ENCODE peak calls at places on chromosomes 7 and 10, in four cellular contexts. W, R, Z and Y are unnamed samples.

GRCh38 chr7:157234271-157234670 is 95.5 kb downstream of the UBE3C start:
- DNase-seq in R (no peak), W (no peak), Z (no peak), Y (no peak)

GRCh38 chr10:49183596-49184542 is 4.3 kb downstream of the TMEM273 start:
- DNase-seq in Z (no peak), W (no peak), R (peak; percentile 80), Y (no peak)

GRCh38 chr10:25294032-25294926 is 119.5 kb downstream of the GPR158 start:
- DNase-seq in W (peak; percentile 3), R (no peak), Z (no peak), Y (no peak)

GRCh38 chr10:271722-272121 is 136.5 kb downstream of the ZMYND11 start:
- DNase-seq in R (no peak), W (no peak), Z (no peak), Y (no peak)

GRCh38 chr7:129969881-129970446 is 17.2 kb upstream of the UBE2H start:
- DNase-seq in Z (no peak), W (no peak), R (no peak), Y (no peak)

GRCh38 chr10:97481071-97481470 is 17.2 kb downstream of the MMS19 start:
- DNase-seq in R (no peak), W (no peak), Z (no peak), Y (no peak)

GRCh38 chr7:151245360-151246160 is 2.9 kb downstream of the SMARCD3 start:
- DNase-seq in R (peak; percentile 93), W (no peak), Z (no peak), Y (peak; percentile 62)

GRCh38 chr10:114499630-114500190 is 95.4 kb upstream of the AFAP1L2 start:
- DNase-seq in Z (no peak), W (no peak), R (no peak), Y (no peak)

GRCh38 chr7:73983437-73984164 is 44.4 kb upstream of the ELN start:
- DNase-seq in W (no peak), R (no peak), Z (no peak), Y (no peak)

GRCh38 chr7:112009081-112009480 is 197.1 kb downstream of the DOCK4 start:
- DNase-seq in W (peak; percentile 43), R (no peak), Z (no peak), Y (no peak)

GRCh38 chr7:109663806-109664205 is 1094.1 kb downstream of the DNAJB9 start:
- DNase-seq in R (no peak), Z (no peak), W (no peak), Y (no peak)

GRCh38 chr7:76514926-76515325 is 4.6 kb downstream of the UPK3B start:
- DNase-seq in Z (no peak), W (no peak), R (no peak), Y (peak; percentile 1)

GRCh38 chr7:36881206-36881605 is 156.9 kb upstream of the AOAH start:
- DNase-seq in W (no peak), Z (no peak), R (no peak), Y (no peak)

GRCh38 chr7:21690717-21691116 is 147.9 kb downstream of the DNAH11 start:
- DNase-seq in R (no peak), W (no peak), Z (no peak), Y (peak; percentile 22)

GRCh38 chr7:129784437-129784782 is 168.3 kb downstream of the UBE2H start:
- DNase-seq in R (no peak), W (no peak), Z (no peak), Y (no peak)

GRCh38 chr10:115857856-115858255 is 415.1 kb downstream of the GFRA1 start:
- DNase-seq in R (no peak), Z (no peak), W (no peak), Y (no peak)

GRCh38 chr7:92778972-92779371 is 57.4 kb downstream of the CDK6 start:
- DNase-seq in W (no peak), Z (peak; percentile 34), R (no peak), Y (no peak)

GRCh38 chr7:151275813-151276577 is 27.5 kb upstream of the SMARCD3 start:
- DNase-seq in Z (no peak), R (no peak), W (no peak), Y (peak; percentile 16)

GRCh38 chr10:47384148-47384921 is at the start of gene ZNF488:
- DNase-seq in R (peak; percentile 98), W (peak; percentile 49), Z (no peak), Y (peak; percentile 88)

GRCh38 chr10:27908231-27908630 is 90.6 kb downstream of the ODAD2 start:
- DNase-seq in Z (no peak), W (peak; percentile 8), R (no peak), Y (no peak)

GRCh38 chr7:128738570-128739047 is 550 bp upstream of the CALU start:
- DNase-seq in R (peak; percentile 70), W (no peak), Z (no peak), Y (no peak)

GRCh38 chr7:82435769-82436168 is 7.8 kb downstream of the CACNA2D1 start:
- DNase-seq in Z (no peak), W (no peak), R (no peak), Y (no peak)

GRCh38 chr7:148588168-148588890 is 2.2 kb upstream of the C7orf33 start:
- DNase-seq in R (no peak), Z (no peak), W (no peak), Y (no peak)

GRCh38 chr10:88207121-88207546 is 343.7 kb downstream of the PTEN start:
- DNase-seq in R (no peak), W (no peak), Z (no peak), Y (no peak)

GRCh38 chr10:110279062-110279986 is 25.4 kb downstream of the SMNDC1 start:
- DNase-seq in W (peak; percentile 65), R (peak; percentile 28), Z (peak; percentile 28), Y (peak; percentile 79)

GRCh38 chr10:71287456-71287855 is 31.6 kb upstream of the SLC29A3 start:
- DNase-seq in W (no peak), Z (no peak), R (no peak), Y (no peak)

GRCh38 chr10:34280599-34281374 is 534.3 kb downstream of the PARD3 start:
- DNase-seq in W (peak; percentile 29), R (peak; percentile 8), Z (no peak), Y (peak; percentile 50)

GRCh38 chr10:128979405-128979804 is 487.6 kb upstream of the MGMT start:
- DNase-seq in Z (no peak), W (no peak), R (no peak), Y (no peak)

GRCh38 chr10:80537086-80537704 is 507 bp upstream of the SH2D4B start:
- DNase-seq in W (no peak), Z (no peak), R (no peak), Y (no peak)

GRCh38 chr10:113093188-113094113 is 143.4 kb downstream of the TCF7L2 start:
- DNase-seq in W (peak; percentile 88), Z (peak; percentile 8), R (no peak), Y (no peak)

GRCh38 chr7:48077438-48077837 is 11.6 kb upstream of the UPP1 start:
- DNase-seq in R (no peak), W (no peak), Z (no peak), Y (no peak)

GRCh38 chr7:140479739-140480084 is 407 bp upstream of the MKRN1 start:
- DNase-seq in Z (no peak), W (no peak), R (peak; percentile 34), Y (no peak)

GRCh38 chr7:116525298-116525912 is 569 bp downstream of the CAV1 start:
- DNase-seq in W (no peak), R (peak; percentile 56), Z (no peak), Y (peak; percentile 37)

GRCh38 chr10:17785276-17785935 is 23.7 kb upstream of the MRC1 start:
- DNase-seq in R (no peak), W (no peak), Z (no peak), Y (no peak)

GRCh38 chr10:123150986-123151738 is 3.0 kb upstream of the BUB3 start:
- DNase-seq in W (no peak), Z (no peak), R (no peak), Y (peak; percentile 89)

GRCh38 chr7:128076831-128077271 is 45.6 kb upstream of the LRRC4 start:
- DNase-seq in R (no peak), W (no peak), Z (no peak), Y (no peak)

GRCh38 chr7:152871678-152872060 is 112.1 kb downstream of the ACTR3B start:
- DNase-seq in W (no peak), Z (no peak), R (no peak), Y (no peak)

GRCh38 chr10:86972613-86973380 is 4.5 kb downstream of the ADIRF start:
- DNase-seq in Z (no peak), R (no peak), W (no peak), Y (no peak)

GRCh38 chr10:86971146-86971991 is 3.1 kb downstream of the ADIRF start:
- DNase-seq in Z (peak; percentile 55), R (no peak), W (no peak), Y (peak; percentile 76)

GRCh38 chr10:86976362-86977056 is 8.2 kb downstream of the ADIRF start:
- DNase-seq in W (no peak), R (no peak), Z (no peak), Y (no peak)

GRCh38 chr10:86970887-86971145 is 2.5 kb downstream of the ADIRF start:
- DNase-seq in R (no peak), Z (no peak), W (no peak), Y (peak; percentile 76)

GRCh38 chr10:86974484-86974883 is 6.2 kb downstream of the ADIRF start:
- DNase-seq in R (no peak), W (no peak), Z (no peak), Y (no peak)
- H3K4me1 ChIP-seq in R (peaks cover 3% of the 10 kb centered on the region), W (no peaks in the 10 kb centered on the region), Z (peaks cover 14% of the 10 kb centered on the region), Y (peaks cover 18% of the 10 kb centered on the region)

GRCh38 chr7:156160811-156161210 is 348.5 kb upstream of the SHH start:
- DNase-seq in R (peak; percentile 35), Z (no peak), W (no peak), Y (peak; percentile 70)
- TF ChIP-seq CREB1 in R (no peak), Z (no peak), W (no peak), Y (no peak)

DNA sequence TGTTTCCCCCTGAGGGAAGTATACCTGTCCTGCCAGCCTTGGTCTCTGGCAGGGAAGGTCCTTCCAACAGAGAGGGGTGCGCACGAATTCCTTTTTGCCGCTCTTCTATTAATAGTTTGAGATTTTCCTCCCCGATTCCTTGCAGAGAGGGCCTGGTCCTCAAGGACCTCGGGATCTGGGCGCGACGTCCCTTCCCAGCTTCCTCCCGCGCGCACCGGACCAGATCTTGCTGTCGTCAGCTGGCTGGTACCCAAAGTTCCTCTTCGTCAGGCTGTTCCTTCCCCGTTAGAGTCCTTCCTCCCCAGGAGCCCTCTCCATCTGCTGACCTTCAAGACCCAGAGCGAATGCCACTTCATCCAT is 746 bp upstream of the GOT1 start:
- DNase-seq in R (peak; percentile 24), W (no peak), Z (no peak), Y (peak; percentile 68)
- TF ChIP-seq REST in R (no peak), W (no peak), Z (no peak), Y (no peak)

GRCh38 chr7:335358-336148 is 45.6 kb downstream of the FOXL3 start:
- DNase-seq in W (no peak), R (no peak), Z (no peak), Y (no peak)
- H3K4me1 ChIP-seq in W (peaks cover 34% of the 10 kb centered on the region), R (peaks cover 28% of the 10 kb centered on the region), Z (no peaks in the 10 kb centered on the region), Y (no peaks in the 10 kb centered on the region)

GRCh38 chr7:41006591-41006990 is 696.3 kb downstream of the INHBA start:
- DNase-seq in R (no peak), Z (no peak), W (no peak), Y (no peak)
- TF ChIP-seq CREB1 in R (no peak), Z (no peak), W (no peak), Y (no peak)